ENCODE peak calls at places on chromosomes 12 and 14, in ten cellular contexts. B, S, P, N, D, U, G, L, C and X are unnamed samples.

GRCh38 chr14:75399819-75400678 is 27.8 kb upstream of the JDP2 start:
- DNase-seq in B (peak), S (peak), P (peak), N (peak), D (peak), U (no peak), G (no peak), L (peak), C (no peak), X (no peak)

GRCh38 chr12:26128180-26128579 is 3.3 kb upstream of the BHLHE41 start:
- DNase-seq in B (no peak), S (no peak), P (no peak), N (peak), D (no peak), U (no peak), G (no peak), L (no peak), C (no peak), X (no peak)

GRCh38 chr14:89956294-89957009 is 725 bp downstream of the TDP1 start:
- DNase-seq in B (peak), S (no peak), P (peak), N (peak), D (peak), U (peak), G (peak), L (peak), C (peak), X (no peak)

GRCh38 chr14:58777541-58777979 is 139.8 kb downstream of the DACT1 start:
- DNase-seq in B (no peak), S (no peak), P (no peak), N (no peak), D (no peak), U (peak), G (no peak), L (no peak), C (no peak), X (no peak)

GRCh38 chr12:59431266-59431665 is 164.6 kb upstream of the SLC16A7 start:
- DNase-seq in B (no peak), S (no peak), P (no peak), N (no peak), D (no peak), U (peak), G (no peak), L (peak), C (no peak), X (no peak)

GRCh38 chr12:106211973-106212372 is 35.8 kb downstream of the CKAP4 start:
- DNase-seq in B (no peak), S (no peak), P (no peak), N (no peak), D (no peak), U (no peak), G (no peak), L (no peak), C (no peak), X (no peak)

GRCh38 chr14:95979339-95980042 is 59.7 kb upstream of the C14orf132 start:
- DNase-seq in B (no peak), S (no peak), P (no peak), N (no peak), D (no peak), U (peak), G (no peak), L (no peak), C (no peak), X (no peak)

GRCh38 chr12:132550014-132550802 is 60.2 kb downstream of the LRCOL1 start:
- DNase-seq in B (no peak), S (no peak), P (no peak), N (peak), D (no peak), U (peak), G (no peak), L (no peak), C (no peak), X (no peak)

GRCh38 chr12:94644622-94645021 is 5.7 kb downstream of the TMCC3 start:
- DNase-seq in B (no peak), S (no peak), P (no peak), N (peak), D (no peak), U (peak), G (peak), L (peak), C (no peak), X (no peak)

GRCh38 chr14:63492391-63492790 is 50.8 kb downstream of the PPP2R5E start:
- DNase-seq in B (no peak), S (peak), P (no peak), N (peak), D (no peak), U (peak), G (no peak), L (no peak), C (no peak), X (no peak)

GRCh38 chr12:49413796-49414195 is 46.5 kb downstream of the SPATS2 start:
- DNase-seq in B (no peak), S (no peak), P (no peak), N (peak), D (no peak), U (peak), G (no peak), L (no peak), C (no peak), X (no peak)

GRCh38 chr12:75020068-75020557 is 189.5 kb downstream of the KCNC2 start:
- DNase-seq in B (no peak), S (no peak), P (no peak), N (no peak), D (peak), U (peak), G (no peak), L (peak), C (no peak), X (no peak)

GRCh38 chr12:117188961-117189724 is 1.1 kb downstream of the FBXO21 start:
- DNase-seq in B (no peak), S (no peak), P (no peak), N (peak), D (no peak), U (peak), G (no peak), L (no peak), C (no peak), X (no peak)

GRCh38 chr12:107586256-107586970 is 99.2 kb upstream of the PWP1 start:
- DNase-seq in B (no peak), S (no peak), P (no peak), N (no peak), D (no peak), U (no peak), G (no peak), L (no peak), C (no peak), X (no peak)

GRCh38 chr14:65958664-65959562 is 527.3 kb upstream of the CCDC196 start:
- DNase-seq in B (no peak), S (no peak), P (no peak), N (peak), D (no peak), U (peak), G (peak), L (peak), C (no peak), X (no peak)

GRCh38 chr12:2876431-2877046 is 435 bp downstream of the FOXM1 start:
- DNase-seq in B (no peak), S (no peak), P (no peak), N (no peak), D (peak), U (peak), G (peak), L (peak), C (peak), X (no peak)

GRCh38 chr14:32252030-32252670 is 49.1 kb upstream of the RNU6-8 start:
- DNase-seq in B (no peak), S (peak), P (peak), N (peak), D (peak), U (peak), G (peak), L (peak), C (peak), X (peak)

GRCh38 chr12:19946549-19946948 is 421.8 kb upstream of the PDE3A start:
- DNase-seq in B (peak), S (peak), P (no peak), N (peak), D (peak), U (peak), G (no peak), L (no peak), C (no peak), X (no peak)

GRCh38 chr14:53767566-53767965 is 189.1 kb downstream of the BMP4 start:
- DNase-seq in B (no peak), S (no peak), P (no peak), N (no peak), D (no peak), U (no peak), G (no peak), L (no peak), C (no peak), X (no peak)

GRCh38 chr14:102370305-102370809 is 7.6 kb downstream of the TECPR2 start:
- DNase-seq in B (no peak), S (no peak), P (no peak), N (no peak), D (no peak), U (no peak), G (peak), L (peak), C (no peak), X (no peak)

GRCh38 chr14:74244115-74244514 is 4.9 kb downstream of the VSX2 start:
- DNase-seq in B (no peak), S (no peak), P (no peak), N (no peak), D (peak), U (no peak), G (no peak), L (no peak), C (no peak), X (no peak)

GRCh38 chr12:39368096-39368495 is 74.8 kb downstream of the KIF21A start:
- DNase-seq in B (no peak), S (no peak), P (no peak), N (peak), D (no peak), U (no peak), G (no peak), L (no peak), C (no peak), X (no peak)

GRCh38 chr14:20262642-20263128 is 23.6 kb downstream of the OR11H4 start:
- DNase-seq in B (no peak), S (no peak), P (no peak), N (peak), D (no peak), U (peak), G (peak), L (peak), C (no peak), X (no peak)

GRCh38 chr12:123120452-123121166 is 30.3 kb downstream of the PITPNM2 start:
- DNase-seq in B (no peak), S (no peak), P (no peak), N (peak), D (no peak), U (no peak), G (no peak), L (no peak), C (no peak), X (no peak)

GRCh38 chr12:116039081-116039480 is 238.4 kb downstream of the MED13L start:
- DNase-seq in B (no peak), S (no peak), P (no peak), N (peak), D (no peak), U (no peak), G (no peak), L (no peak), C (no peak), X (no peak)

GRCh38 chr12:83821967-83822366 is 1090.6 kb downstream of the SLC6A15 start:
- DNase-seq in B (no peak), S (no peak), P (no peak), N (no peak), D (no peak), U (no peak), G (no peak), L (no peak), C (no peak), X (no peak)

GRCh38 chr12:83827860-83828259 is 1084.7 kb downstream of the SLC6A15 start:
- DNase-seq in B (no peak), S (no peak), P (no peak), N (no peak), D (no peak), U (peak), G (no peak), L (peak), C (no peak), X (no peak)

GRCh38 chr12:83826112-83826511 is 1086.5 kb downstream of the SLC6A15 start:
- DNase-seq in B (no peak), S (no peak), P (no peak), N (no peak), D (peak), U (peak), G (no peak), L (peak), C (peak), X (no peak)

GRCh38 chr12:83827193-83827592 is 1085.4 kb downstream of the SLC6A15 start:
- DNase-seq in B (no peak), S (no peak), P (no peak), N (no peak), D (no peak), U (no peak), G (no peak), L (no peak), C (no peak), X (no peak)

DNA sequence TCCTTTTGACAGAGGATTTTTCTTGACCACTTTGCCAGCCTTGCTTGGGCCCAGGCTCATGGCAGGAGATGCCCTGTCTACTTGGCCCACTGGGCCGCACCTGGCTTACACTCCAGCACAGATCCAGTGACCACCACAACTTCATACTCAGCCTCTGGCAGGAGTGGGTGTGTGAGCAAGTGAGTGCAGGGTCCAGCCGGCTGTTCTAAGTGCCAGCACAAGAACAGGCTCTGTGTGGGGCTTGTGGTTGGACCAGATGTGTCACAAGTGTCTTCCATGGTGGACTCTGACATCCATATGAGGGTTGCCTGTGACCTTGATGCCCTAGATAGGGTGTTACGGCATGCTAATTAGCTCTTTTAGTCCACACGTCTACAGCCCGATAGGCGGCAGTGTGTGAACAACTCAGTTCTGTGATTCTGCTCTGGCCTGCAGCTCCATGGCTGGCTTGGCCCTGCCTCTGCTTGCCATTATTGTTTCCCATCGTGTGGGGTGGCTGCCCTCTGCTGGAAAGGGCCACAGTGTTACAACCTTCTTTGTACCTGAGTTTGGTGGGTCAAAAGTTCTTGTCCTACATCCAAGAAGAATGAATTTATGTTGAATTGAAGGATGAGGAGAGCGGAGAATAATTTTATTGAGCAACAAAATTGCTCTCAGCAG is 1089.1 kb downstream of the SLC6A15 start:
- DNase-seq in B (no peak), S (no peak), P (peak), N (no peak), D (peak), U (peak), G (no peak), L (peak), C (peak), X (no peak)
- TF ChIP-seq CTCF in B (no peak), S (peak), P (peak), N (no peak), D (no peak), U (peak), G (peak), L (peak), C (peak), X (no peak)

GRCh38 chr12:57380300-57380699 is 50.5 kb downstream of the R3HDM2 start:
- DNase-seq in B (no peak), S (no peak), P (no peak), N (no peak), D (no peak), U (no peak), G (no peak), L (no peak), C (no peak), X (no peak)

GRCh38 chr12:57381693-57382220 is 49.1 kb downstream of the R3HDM2 start:
- DNase-seq in B (no peak), S (no peak), P (no peak), N (no peak), D (no peak), U (peak), G (no peak), L (no peak), C (no peak), X (no peak)

GRCh38 chr12:57372233-57372632 is 58.6 kb downstream of the R3HDM2 start:
- DNase-seq in B (no peak), S (no peak), P (no peak), N (no peak), D (no peak), U (peak), G (no peak), L (no peak), C (no peak), X (no peak)

GRCh38 chr12:57377103-57377840 is 53.6 kb downstream of the R3HDM2 start:
- DNase-seq in B (no peak), S (no peak), P (no peak), N (no peak), D (no peak), U (no peak), G (no peak), L (no peak), C (no peak), X (no peak)
- TF ChIP-seq CTCF in B (no peak), S (no peak), P (no peak), N (no peak), D (no peak), U (no peak), G (no peak), L (no peak), C (no peak), X (no peak)

DNA sequence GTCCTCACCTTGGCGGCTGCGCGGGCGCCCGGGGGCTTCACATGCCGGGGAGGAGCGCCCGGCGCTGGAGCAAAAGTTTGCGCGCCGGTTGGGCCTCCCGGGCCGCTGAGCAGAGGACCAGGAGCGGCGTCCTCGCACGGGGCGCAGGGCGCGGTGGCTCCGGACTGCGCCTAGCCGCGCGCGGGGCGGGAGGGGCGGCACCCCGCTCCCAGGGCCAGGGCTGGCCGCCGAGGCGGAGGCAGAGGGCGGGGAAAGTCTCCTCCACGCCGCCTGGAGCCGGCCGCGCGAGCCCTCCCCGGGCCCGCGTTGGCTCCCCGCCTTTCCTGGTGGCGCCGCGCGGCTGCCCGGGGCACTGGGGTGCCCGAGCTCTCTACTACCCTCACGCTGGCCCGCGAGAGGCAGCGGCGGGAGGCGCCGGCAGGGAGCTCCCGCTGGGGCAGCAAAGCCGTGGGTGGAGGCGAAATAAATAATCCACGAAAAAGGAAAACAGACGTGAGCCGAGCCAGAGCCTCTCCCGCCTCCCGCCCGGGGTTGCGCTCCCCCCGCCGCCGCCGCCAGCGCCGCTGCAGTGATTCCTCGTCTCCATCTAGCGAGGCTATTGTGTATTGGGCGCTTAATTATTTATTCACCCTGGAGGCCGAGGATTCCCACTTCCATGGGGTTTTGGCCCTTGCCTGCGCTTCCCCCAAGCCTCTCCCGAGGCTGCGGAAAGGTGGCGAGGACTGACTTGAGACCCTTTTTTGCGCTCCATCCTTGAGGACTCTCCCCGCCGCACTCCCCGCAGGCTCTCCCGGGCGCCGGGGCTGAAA is 476 bp upstream of the PRIMA1 start:
- DNase-seq in B (peak), S (no peak), P (peak), N (no peak), D (peak), U (no peak), G (no peak), L (no peak), C (peak), X (peak)
- TF ChIP-seq CTCF in B (peak), S (no peak), P (no peak), N (no peak), D (no peak), U (no peak), G (no peak), L (no peak), C (no peak), X (no peak)

GRCh38 chr12:4530982-4531586 is 7.6 kb upstream of the RAD51AP1 start:
- DNase-seq in B (no peak), S (no peak), P (no peak), N (no peak), D (no peak), U (no peak), G (no peak), L (no peak), C (no peak), X (no peak)

GRCh38 chr12:4526923-4527546 is 11.7 kb upstream of the RAD51AP1 start:
- DNase-seq in B (no peak), S (no peak), P (no peak), N (no peak), D (no peak), U (peak), G (peak), L (peak), C (no peak), X (no peak)
- TF ChIP-seq CTCF in B (peak), S (peak), P (peak), N (no peak), D (peak), U (peak), G (peak), L (no peak), C (peak), X (peak)

DNA sequence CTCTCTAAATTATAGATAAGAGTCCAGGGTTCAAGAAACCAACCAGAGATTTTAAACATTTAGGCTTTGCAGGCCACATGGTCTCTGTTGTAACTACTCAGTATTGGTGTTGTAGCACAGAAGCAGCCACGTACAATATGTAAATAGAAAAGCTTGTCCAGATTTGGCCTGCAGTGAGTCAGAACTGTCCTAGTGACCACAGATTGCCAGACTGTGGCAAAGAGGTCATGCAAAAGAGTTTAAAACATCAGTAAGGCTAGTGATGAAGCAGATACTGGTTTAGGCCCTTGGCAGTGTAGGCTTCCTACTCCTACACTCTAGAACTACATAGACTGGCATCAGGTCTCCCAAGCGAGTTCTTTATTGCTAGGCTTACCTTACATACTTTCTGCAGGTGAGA is 117.6 kb upstream of the GARIN6 start:
- DNase-seq in B (no peak), S (peak), P (no peak), N (no peak), D (no peak), U (no peak), G (no peak), L (no peak), C (no peak), X (no peak)
- TF ChIP-seq CTCF in B (no peak), S (no peak), P (no peak), N (no peak), D (no peak), U (no peak), G (no peak), L (no peak), C (no peak), X (no peak)

GRCh38 chr12:124420972-124421674 is 126.2 kb downstream of the RFLNA start:
- DNase-seq in B (peak), S (no peak), P (no peak), N (no peak), D (no peak), U (no peak), G (no peak), L (no peak), C (no peak), X (no peak)

GRCh38 chr12:124423683-124424515 is 129.0 kb downstream of the RFLNA start:
- DNase-seq in B (no peak), S (no peak), P (no peak), N (no peak), D (no peak), U (no peak), G (no peak), L (no peak), C (no peak), X (no peak)

GRCh38 chr12:124422570-124423523 is 128.0 kb downstream of the RFLNA start:
- DNase-seq in B (peak), S (peak), P (peak), N (peak), D (peak), U (peak), G (no peak), L (no peak), C (no peak), X (no peak)

GRCh38 chr12:124420041-124420765 is 125.3 kb downstream of the RFLNA start:
- DNase-seq in B (no peak), S (no peak), P (no peak), N (no peak), D (no peak), U (no peak), G (no peak), L (no peak), C (no peak), X (no peak)

DNA sequence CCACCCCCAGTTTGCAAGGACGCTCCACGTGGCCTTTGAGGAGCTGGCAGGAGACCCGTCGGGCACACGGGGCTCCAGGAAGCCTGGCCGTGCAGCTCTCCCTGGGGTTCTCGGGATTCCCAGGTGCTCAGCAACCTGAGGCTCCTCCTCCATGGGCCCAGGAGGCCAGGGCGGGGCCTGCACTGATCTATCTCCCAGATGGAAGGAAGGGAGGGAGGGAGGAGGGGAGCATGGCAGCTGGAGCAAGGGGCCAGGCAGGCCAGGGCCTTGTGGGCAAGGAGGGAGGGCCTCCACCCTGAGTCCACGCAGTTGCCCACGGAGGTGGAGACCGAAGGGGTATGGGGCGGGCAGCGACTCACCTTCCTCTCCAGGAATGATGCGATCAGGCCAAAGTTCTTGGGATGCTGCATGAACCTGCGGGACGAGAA is 127.3 kb downstream of the RFLNA start:
- DNase-seq in B (peak), S (no peak), P (peak), N (no peak), D (peak), U (no peak), G (no peak), L (no peak), C (no peak), X (no peak)
- TF ChIP-seq CTCF in B (no peak), S (no peak), P (no peak), N (no peak), D (no peak), U (no peak), G (no peak), L (no peak), C (no peak), X (no peak)